ENCODE peak calls at places on chromosome 17, in four cellular contexts. K, J, Q and Y are unnamed samples.

GRCh38 chr17:49038544-49038943 is 41.4 kb downstream of the IGF2BP1 start:
- DNase-seq in K (no peak), J (no peak), Q (no peak), Y (no peak)

GRCh38 chr17:10360578-10360977 is 12.2 kb downstream of the MYH13 start:
- DNase-seq in K (no peak), J (no peak), Q (no peak), Y (no peak)

GRCh38 chr17:32275060-32276042 is 9.7 kb downstream of the RHBDL3 start:
- DNase-seq in K (no peak), J (no peak), Q (no peak), Y (no peak)

GRCh38 chr17:81714412-81715106 is 2.5 kb downstream of the SLC25A10 start:
- DNase-seq in K (no peak), J (no peak), Q (no peak), Y (no peak)

GRCh38 chr17:21253646-21254441 is 634 bp upstream of the NATD1 start:
- DNase-seq in K (no peak), J (no peak), Q (no peak), Y (no peak)

GRCh38 chr17:16935241-16935663 is 36.7 kb downstream of the TNFRSF13B start:
- DNase-seq in K (no peak), J (no peak), Q (no peak), Y (no peak)

GRCh38 chr17:10105513-10106001 is 92.8 kb downstream of the GAS7 start:
- DNase-seq in K (no peak), J (no peak), Q (no peak), Y (no peak)

GRCh38 chr17:35692811-35693210 is 38.6 kb upstream of the RASL10B start:
- DNase-seq in K (no peak), J (no peak), Q (no peak), Y (no peak)

GRCh38 chr17:83195330-83196087 is 116.1 kb downstream of the METRNL start:
- DNase-seq in K (no peak), J (no peak), Q (no peak), Y (no peak)

GRCh38 chr17:75834279-75834920 is 9.8 kb downstream of the UNC13D start:
- DNase-seq in K (no peak), J (no peak), Q (no peak), Y (no peak)

GRCh38 chr17:3865166-3865565 is 19.1 kb upstream of the NCBP3 start:
- DNase-seq in K (no peak), J (no peak), Q (no peak), Y (no peak)

GRCh38 chr17:83152221-83152744 is 72.9 kb downstream of the METRNL start:
- DNase-seq in K (no peak), J (no peak), Q (no peak), Y (no peak)

GRCh38 chr17:49180303-49180702 is 30.1 kb downstream of the GNGT2 start:
- DNase-seq in K (no peak), J (peak; percentile 28), Q (peak; percentile 28), Y (peak; percentile 25)

GRCh38 chr17:74860229-74860998 is 729 bp upstream of the GRIN2C start:
- DNase-seq in K (no peak), J (no peak), Q (no peak), Y (no peak)

GRCh38 chr17:40086150-40087044 is 14.0 kb downstream of the NR1D1 start:
- DNase-seq in K (no peak), J (peak; percentile 81), Q (no peak), Y (peak; percentile 80)

GRCh38 chr17:72511874-72512273 is 391.1 kb downstream of the SOX9 start:
- DNase-seq in K (no peak), J (no peak), Q (no peak), Y (no peak)

GRCh38 chr17:72512649-72513556 is 392.1 kb downstream of the SOX9 start:
- DNase-seq in K (no peak), J (no peak), Q (no peak), Y (no peak)

GRCh38 chr17:72506773-72507172 is 386.0 kb downstream of the SOX9 start:
- DNase-seq in K (no peak), J (no peak), Q (no peak), Y (no peak)

GRCh38 chr17:72507370-72507769 is 386.6 kb downstream of the SOX9 start:
- DNase-seq in K (no peak), J (no peak), Q (no peak), Y (no peak)

GRCh38 chr17:72510454-72511016 is 389.7 kb downstream of the SOX9 start:
- DNase-seq in K (no peak), J (no peak), Q (peak; percentile 92), Y (no peak)
- TF ChIP-seq TAF1 in K (no peak), J (no peak), Q (no peak), Y (no peak)

DNA sequence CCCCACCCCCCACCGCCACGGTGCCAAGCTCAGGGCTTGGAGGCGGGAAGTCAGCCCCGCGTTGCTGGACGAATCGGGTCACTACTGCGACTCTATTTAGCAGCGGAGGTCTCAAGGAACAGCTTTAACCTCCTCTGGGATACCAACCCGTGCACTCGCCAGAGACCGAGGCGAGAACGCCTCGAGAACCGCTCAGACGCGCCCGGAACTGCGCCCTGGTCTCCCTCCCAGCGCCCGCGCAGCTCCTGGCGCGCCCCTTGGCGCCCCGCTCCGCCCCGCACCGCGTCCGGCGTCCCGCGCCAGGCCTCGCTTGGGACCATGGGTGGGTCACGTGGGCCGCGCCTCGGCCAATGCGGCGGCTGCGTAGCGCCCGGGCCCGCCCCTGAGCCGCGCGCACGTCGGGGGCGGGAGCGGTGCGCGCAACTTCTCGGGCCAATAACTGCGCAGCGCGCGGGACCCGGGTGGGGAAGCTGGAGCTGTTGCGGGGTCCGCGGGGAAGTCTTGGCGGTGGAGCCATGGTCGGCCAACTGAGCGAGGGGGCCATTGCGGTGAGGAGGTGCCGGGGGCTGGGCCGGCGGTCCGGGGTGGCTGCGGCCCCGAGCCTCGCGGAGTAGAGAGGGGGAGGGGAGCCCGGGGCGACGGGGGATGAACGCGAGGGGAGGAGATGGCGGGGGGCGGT is at the start of the genes RPA1 and SMYD4:
- DNase-seq in K (peak; percentile 19), J (peak; percentile 93), Q (peak; percentile 48), Y (peak; percentile 96)
- TF ChIP-seq POLR2A in K (peak; percentile 66), J (peak; percentile 81), Q (peak; percentile 87), Y (peak; percentile 92)

GRCh38 chr17:31248986-31249385 is 48.1 kb downstream of the OMG start:
- DNase-seq in K (no peak), J (no peak), Q (no peak), Y (no peak)
- TF ChIP-seq POLR2AphosphoS5 in K (no peak), J (no peak), Q (no peak), Y (no peak)

DNA sequence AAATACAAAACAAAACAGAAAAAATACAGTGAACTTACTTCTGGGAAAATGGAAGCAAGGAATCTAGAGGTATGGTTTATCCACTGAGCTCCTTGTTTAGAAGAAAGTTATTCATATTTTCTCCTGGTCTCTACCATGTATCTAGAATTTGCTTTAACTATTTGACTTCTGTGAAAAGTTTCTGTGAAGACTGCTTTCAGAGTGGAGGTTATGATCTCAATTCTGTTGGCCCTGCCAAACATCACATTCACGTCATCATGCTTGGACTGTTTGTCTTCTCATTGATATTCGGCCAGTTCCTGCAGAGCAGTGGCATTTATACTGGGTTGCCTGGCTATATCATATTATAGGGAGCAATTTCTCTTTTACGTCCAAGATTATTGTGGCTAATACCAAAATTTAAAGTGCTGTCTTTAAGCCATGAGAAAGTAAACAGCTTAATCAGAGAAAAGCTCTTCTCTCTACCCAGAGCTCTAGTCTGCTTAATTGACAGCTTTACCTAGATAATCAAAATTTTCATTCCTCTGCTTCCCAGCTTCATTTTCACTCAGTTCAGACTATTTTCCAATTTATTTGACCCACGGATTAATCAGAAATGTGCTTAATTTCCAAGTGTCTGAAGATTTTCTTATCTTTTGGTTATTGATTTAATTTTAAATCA is at the start of gene ABCA8:
- DNase-seq in K (no peak), J (no peak), Q (no peak), Y (no peak)
- TF ChIP-seq TAF1 in K (no peak), J (no peak), Q (no peak), Y (no peak)

DNA sequence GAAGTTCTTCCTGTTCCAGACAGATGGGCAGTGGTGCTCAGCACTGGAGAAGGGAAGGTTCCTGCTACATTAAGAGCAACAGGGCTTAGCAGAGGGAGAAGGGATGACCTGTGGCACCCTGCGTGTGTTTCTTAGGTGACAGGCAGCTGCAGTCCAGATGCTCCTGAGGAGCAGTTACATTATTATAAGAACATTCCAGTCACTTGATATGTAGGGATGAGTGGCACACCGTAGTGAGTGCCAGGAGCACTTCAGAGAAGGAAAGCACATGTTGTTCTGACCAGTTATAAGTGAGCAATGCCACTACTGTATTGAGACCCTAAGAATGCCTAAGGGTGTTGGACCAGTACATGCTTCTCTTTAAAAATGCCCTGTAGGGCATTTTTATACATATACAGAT is 39.9 kb upstream of the MRC2 start:
- DNase-seq in K (no peak), J (no peak), Q (no peak), Y (no peak)
- TF ChIP-seq POLR2A in K (no peak), J (no peak), Q (no peak), Y (no peak)

GRCh38 chr17:2401426-2402221 is 764 bp upstream of the MNT start:
- DNase-seq in K (peak; percentile 93), J (peak; percentile 91), Q (peak; percentile 96), Y (peak; percentile 92)
- TF ChIP-seq POLR2AphosphoS5 in K (peak; percentile 71), J (no peak), Q (peak; percentile 53), Y (no peak)

GRCh38 chr17:33520404-33521032 is 227.4 kb upstream of the ASIC2 start:
- DNase-seq in K (peak; percentile 33), J (peak; percentile 65), Q (no peak), Y (peak; percentile 60)
- TF ChIP-seq TAF1 in K (no peak), J (no peak), Q (no peak), Y (no peak)

DNA sequence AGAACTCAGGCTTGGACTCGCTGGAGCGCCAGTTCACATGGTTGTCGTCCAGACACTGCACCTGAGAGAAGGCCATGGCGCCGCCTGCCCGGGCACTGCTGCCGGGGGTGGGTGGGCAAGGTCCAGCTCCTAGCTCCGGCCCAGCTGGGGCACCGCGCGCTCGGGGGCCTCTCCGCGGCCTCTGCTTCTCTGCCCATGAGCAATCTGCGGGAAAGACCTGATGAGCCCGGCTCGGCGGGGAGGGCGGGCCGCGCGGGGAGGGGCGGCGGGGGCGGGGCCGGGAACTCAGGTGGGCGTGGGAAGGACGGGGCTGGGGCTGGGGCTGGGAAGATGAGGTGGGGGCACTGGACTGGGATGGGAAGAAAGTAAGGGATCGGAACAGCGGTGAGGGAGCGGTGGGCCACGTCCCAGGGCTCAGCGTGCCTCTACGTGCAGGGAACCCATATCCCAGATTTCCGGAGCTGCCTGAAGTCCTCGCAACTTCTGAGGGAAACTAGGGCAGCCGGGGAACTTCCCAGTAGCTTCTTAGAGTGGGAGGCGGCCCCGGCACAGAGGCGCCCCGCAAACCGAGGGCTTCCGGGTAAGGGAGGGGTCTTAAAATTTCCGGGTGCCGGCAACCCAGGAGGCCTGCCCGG is 481 bp downstream of the FAM83G start:
- DNase-seq in K (no peak), J (peak; percentile 72), Q (no peak), Y (peak; percentile 66)
- TF ChIP-seq POLR2A in K (peak; percentile 65), J (no peak), Q (no peak), Y (no peak)